ENCODE peak calls at places on chromosomes 3 and 15, in seven cellular contexts. F is activated naive CD8-positive, alpha-beta T cell treated with anti-CD3 and anti-CD28 coated beads, Interleukin-2, amount 50 U/mL, for 16 hours; C is AG09309; W is GOT3; R is M059J; N is ACHN; D is stimulated activated CD8-positive, alpha-beta memory T cell treated with anti-CD3 and anti-CD28 coated beads, Interleukin-15, amount 100 ng/mL, for 4 hours. L is an unnamed sample.

GRCh38 chr15:88243895-88244787 is 12.4 kb downstream of the NTRK3 start:
- DNase-seq in F (no peak), C (no peak), W (no peak), R (peak), N (peak), D (no peak), L (no peak)

GRCh38 chr3:142053244-142053643 is 96.1 kb downstream of the TFDP2 start:
- DNase-seq in F (no peak), C (no peak), W (no peak), R (no peak), N (no peak), D (no peak), L (no peak)

GRCh38 chr3:27646891-27647290 is 75.2 kb downstream of the EOMES start:
- DNase-seq in F (no peak), C (no peak), W (no peak), R (no peak), N (no peak), D (no peak), L (no peak)

GRCh38 chr3:47376393-47376792 is 4.4 kb upstream of the PTPN23 start:
- DNase-seq in F (no peak), C (no peak), W (no peak), R (no peak), N (no peak), D (no peak), L (no peak)

GRCh38 chr3:146170591-146170990 is 9.6 kb upstream of the PLOD2 start:
- DNase-seq in F (no peak), C (no peak), W (no peak), R (no peak), N (no peak), D (no peak), L (no peak)

GRCh38 chr3:51681453-51681852 is 10.4 kb downstream of the TEX264 start:
- DNase-seq in F (no peak), C (no peak), W (no peak), R (peak), N (no peak), D (peak), L (peak)

GRCh38 chr15:74365619-74366445 is 1.6 kb downstream of the CYP11A1 start:
- DNase-seq in F (no peak), C (no peak), W (peak), R (no peak), N (peak), D (no peak), L (peak)

GRCh38 chr3:182682263-182683229 is 110.8 kb upstream of the ATP11B start:
- DNase-seq in F (no peak), C (no peak), W (no peak), R (peak), N (peak), D (no peak), L (peak)

GRCh38 chr3:102400766-102401165 is 34.0 kb upstream of the ZPLD1 start:
- DNase-seq in F (no peak), C (no peak), W (no peak), R (peak), N (peak), D (no peak), L (no peak)

GRCh38 chr15:48052871-48053383 is 67.9 kb upstream of the SLC24A5 start:
- DNase-seq in F (no peak), C (no peak), W (no peak), R (peak), N (no peak), D (no peak), L (no peak)

GRCh38 chr3:71072288-71072687 is 511.2 kb downstream of the FOXP1 start:
- DNase-seq in F (no peak), C (no peak), W (no peak), R (no peak), N (no peak), D (no peak), L (no peak)

L was measured in right cardiac atrium.